ENCODE peak calls at places on chromosomes 5 and 9, in four cellular contexts. I, H, G and C are unnamed samples.

GRCh38 chr5:6721442-6721841 is 8.2 kb downstream of the TENT4A start:
- DNase-seq in H (no peak), G (no peak), I (no peak), C (no peak)

GRCh38 chr5:80701597-80701996 is 46.8 kb upstream of the DHFR start:
- DNase-seq in I (no peak), G (no peak), H (no peak), C (no peak)

GRCh38 chr9:113748135-113748534 is 128.0 kb upstream of the ZNF618 start:
- DNase-seq in G (no peak), I (no peak), H (no peak), C (no peak)

GRCh38 chr5:135241536-135241935 is 157.5 kb downstream of the MACROH2A1 start:
- DNase-seq in G (no peak), H (no peak), I (peak; percentile 1), C (no peak)

GRCh38 chr5:96259211-96259772 is 173.8 kb downstream of the PCSK1 start:
- DNase-seq in G (no peak), H (no peak), I (no peak), C (no peak)

GRCh38 chr5:73506459-73506955 is 8.3 kb downstream of the BTF3 start:
- DNase-seq in I (no peak), H (no peak), G (no peak), C (no peak)

GRCh38 chr5:50749873-50750272 is 83.4 kb downstream of the PARP8 start:
- DNase-seq in H (no peak), G (no peak), I (no peak), C (no peak)

GRCh38 chr9:120929392-120929791 is 2.8 kb upstream of the TRAF1 start:
- DNase-seq in I (no peak), H (no peak), G (no peak), C (no peak)

GRCh38 chr9:81132796-81133195 is 556.6 kb downstream of the TLE1 start:
- DNase-seq in G (no peak), H (no peak), I (no peak), C (no peak)

GRCh38 chr5:142829821-142830220 is 59.6 kb downstream of the ARHGAP26 start:
- DNase-seq in H (no peak), G (no peak), I (no peak), C (no peak)

GRCh38 chr9:137168907-137169763 is 716 bp downstream of the LRRC26 start:
- DNase-seq in H (peak; percentile 41), G (no peak), I (no peak), C (no peak)

GRCh38 chr9:1253098-1253979 is 203.2 kb downstream of the DMRT2 start:
- DNase-seq in H (no peak), I (no peak), G (no peak), C (no peak)

GRCh38 chr5:57450991-57451876 is 31.4 kb downstream of the ACTBL2 start:
- DNase-seq in H (no peak), I (no peak), G (no peak), C (no peak)

GRCh38 chr9:91741529-91741928 is 208.5 kb downstream of the ROR2 start:
- DNase-seq in G (no peak), H (no peak), I (no peak), C (no peak)

GRCh38 chr5:35924122-35924949 is 14.1 kb downstream of the CAPSL start:
- DNase-seq in H (no peak), I (no peak), G (no peak), C (no peak)

GRCh38 chr5:1519631-1520141 is 4.1 kb downstream of the LPCAT1 start:
- DNase-seq in I (peak; percentile 11), G (no peak), H (peak; percentile 4), C (peak; percentile 38)

GRCh38 chr5:127878174-127878750 is 175.1 kb downstream of the CCDC192 start:
- DNase-seq in G (no peak), H (peak; percentile 75), I (no peak), C (no peak)

GRCh38 chr5:134438641-134439621 is 27.2 kb upstream of the CDKN2AIPNL start:
- DNase-seq in G (no peak), I (no peak), H (peak; percentile 75), C (no peak)

GRCh38 chr5:143350790-143351603 is 52.5 kb downstream of the NR3C1 start:
- DNase-seq in H (no peak), G (no peak), I (no peak), C (no peak)

GRCh38 chr5:173093597-173093996 is 37.4 kb downstream of the CREBRF start:
- DNase-seq in H (peak; percentile 25), G (no peak), I (no peak), C (no peak)

GRCh38 chr5:134465856-134466240 is 54.2 kb upstream of the CDKN2AIPNL start:
- DNase-seq in H (peak; percentile 94), G (peak; percentile 10), I (peak; percentile 67), C (peak; percentile 57)

GRCh38 chr9:81772144-81772543 is 82.8 kb upstream of the TLE1 start:
- DNase-seq in I (no peak), H (no peak), G (no peak), C (no peak)

GRCh38 chr5:14208071-14209021 is 65.2 kb downstream of the TRIO start:
- DNase-seq in G (no peak), H (peak; percentile 59), I (no peak), C (no peak)

GRCh38 chr5:135234242-135235000 is 164.6 kb downstream of the MACROH2A1 start:
- DNase-seq in I (no peak), H (no peak), G (no peak), C (no peak)

GRCh38 chr9:89639367-89639795 is 34.6 kb downstream of the GADD45G start:
- DNase-seq in I (no peak), H (no peak), G (no peak), C (no peak)

GRCh38 chr9:19493174-19493811 is 84.5 kb downstream of the ACER2 start:
- DNase-seq in G (no peak), H (peak; percentile 24), I (peak; percentile 36), C (no peak)

GRCh38 chr9:108580021-108580439 is 275.8 kb downstream of the ACTL7B start:
- DNase-seq in I (no peak), H (peak; percentile 27), G (no peak), C (peak; percentile 87)

GRCh38 chr9:75903785-75904360 is 13.4 kb downstream of the PCSK5 start:
- DNase-seq in H (peak; percentile 18), I (no peak), G (no peak), C (no peak)

GRCh38 chr9:124220551-124221451 is 36.9 kb upstream of the NEK6 start:
- DNase-seq in H (peak; percentile 60), G (no peak), I (no peak), C (no peak)

GRCh38 chr9:77649109-77649812 is 1.1 kb upstream of the GNA14 start:
- DNase-seq in H (no peak), I (no peak), G (no peak), C (no peak)

GRCh38 chr9:124776613-124776951 is 351 bp upstream of the OLFML2A start:
- DNase-seq in G (no peak), H (no peak), I (no peak), C (no peak)

GRCh38 chr5:42321800-42322199 is 101.4 kb upstream of the GHR start:
- DNase-seq in I (no peak), H (no peak), G (no peak), C (no peak)